ENCODE peak calls at places on chromosomes 6 and 20, in ten cellular contexts. Z is IMR-90; D is HepG2; I is lung; Y is HAP-1; E is cardiac muscle cell; V is uterus; U is CD8-positive, alpha-beta memory T cell; R is body of pancreas; T is BE2C. S is an unnamed sample.
A peak's percentile ranks its signal among the peaks of the same experiment; 100 is the strongest.

GRCh38 chr6:14925627-14926026 is 320.2 kb upstream of the JARID2 start:
- DNase-seq in Z (peak; percentile 85), D (no peak), I (no peak), Y (no peak), E (no peak), V (no peak), U (no peak), R (no peak), T (no peak), S (peak; percentile 40)

GRCh38 chr6:101770116-101770515 is 376.6 kb downstream of the GRIK2 start:
- DNase-seq in Z (no peak), D (no peak), I (no peak), Y (no peak), E (no peak), V (no peak), U (no peak), R (no peak), T (no peak), S (no peak)

GRCh38 chr6:144756469-144756868 is 471.3 kb downstream of the UTRN start:
- DNase-seq in Z (no peak), D (no peak), I (no peak), Y (no peak), E (no peak), V (no peak), U (no peak), R (no peak), T (no peak), S (no peak)

GRCh38 chr6:144582939-144583613 is 297.9 kb downstream of the UTRN start:
- DNase-seq in Z (peak; percentile 30), D (no peak), I (peak; percentile 33), Y (peak; percentile 61), E (peak; percentile 24), V (no peak), U (no peak), R (peak; percentile 15), T (peak; percentile 90), S (no peak)

GRCh38 chr6:158852312-158853071 is 33.3 kb upstream of the EZR start:
- DNase-seq in Z (no peak), D (no peak), I (no peak), Y (no peak), E (no peak), V (no peak), U (no peak), R (no peak), T (no peak), S (no peak)

GRCh38 chr20:48384147-48384818 is 443.5 kb downstream of the PREX1 start:
- DNase-seq in Z (no peak), D (no peak), I (no peak), Y (no peak), E (no peak), V (no peak), U (no peak), R (no peak), T (peak; percentile 52), S (no peak)

GRCh38 chr6:111666812-111667211 is 61.1 kb upstream of the TRAF3IP2 start:
- DNase-seq in Z (peak; percentile 45), D (no peak), I (no peak), Y (no peak), E (no peak), V (peak; percentile 38), U (no peak), R (no peak), T (no peak), S (no peak)

GRCh38 chr6:133130863-133131262 is 110.3 kb upstream of the EYA4 start:
- DNase-seq in Z (peak; percentile 66), D (peak; percentile 62), I (peak; percentile 51), Y (no peak), E (no peak), V (peak; percentile 18), U (no peak), R (peak; percentile 21), T (peak; percentile 13), S (peak; percentile 22)

GRCh38 chr6:167103041-167103816 is 19.7 kb upstream of the CCR6 start:
- DNase-seq in Z (no peak), D (peak; percentile 19), I (no peak), Y (no peak), E (no peak), V (no peak), U (no peak), R (no peak), T (no peak), S (no peak)

GRCh38 chr6:145688493-145688905 is 46.8 kb downstream of the EPM2A start:
- DNase-seq in Z (peak; percentile 86), D (no peak), I (no peak), Y (no peak), E (no peak), V (no peak), U (no peak), R (no peak), T (no peak), S (peak; percentile 62)

GRCh38 chr6:25369450-25370086 is 90.4 kb downstream of the CARMIL1 start:
- DNase-seq in Z (no peak), D (peak; percentile 23), I (no peak), Y (no peak), E (no peak), V (no peak), U (no peak), R (peak; percentile 36), T (no peak), S (no peak)

GRCh38 chr6:36327226-36328009 is 9.3 kb downstream of the BNIP5 start:
- DNase-seq in Z (no peak), D (no peak), I (no peak), Y (peak; percentile 71), E (no peak), V (no peak), U (no peak), R (no peak), T (no peak), S (no peak)

GRCh38 chr6:165615629-165616028 is 47.4 kb downstream of the PDE10A start:
- DNase-seq in Z (peak; percentile 60), D (no peak), I (no peak), Y (no peak), E (no peak), V (peak; percentile 21), U (no peak), R (no peak), T (no peak), S (no peak)

GRCh38 chr6:34375833-34376232 is 16.6 kb downstream of the NUDT3 start:
- DNase-seq in Z (no peak), D (no peak), I (no peak), Y (no peak), E (no peak), V (no peak), U (no peak), R (no peak), T (no peak), S (no peak)
- H3K27me3 ChIP-seq in Z (no peaks in the 10 kb centered on the region), D (no peaks in the 10 kb centered on the region), I (no peaks in the 10 kb centered on the region), Y (no peaks in the 10 kb centered on the region), E (no peaks in the 10 kb centered on the region), V (no peaks in the 10 kb centered on the region), U (no peaks in the 10 kb centered on the region), R (no peaks in the 10 kb centered on the region), T (no peaks in the 10 kb centered on the region), S (no peaks in the 10 kb centered on the region)

GRCh38 chr6:17885079-17885478 is 102.4 kb downstream of the KIF13A start:
- DNase-seq in Z (peak; percentile 19), D (no peak), I (no peak), Y (no peak), E (no peak), V (no peak), U (no peak), R (no peak), T (no peak), S (no peak)
- H3K27me3 ChIP-seq in Z (no peaks in the 10 kb centered on the region), D (no peaks in the 10 kb centered on the region), I (no peaks in the 10 kb centered on the region), Y (no peaks in the 10 kb centered on the region), E (no peaks in the 10 kb centered on the region), V (no peaks in the 10 kb centered on the region), U (no peaks in the 10 kb centered on the region), R (no peaks in the 10 kb centered on the region), T (no peaks in the 10 kb centered on the region), S (no peaks in the 10 kb centered on the region)

GRCh38 chr20:21706345-21707195 is 1.1 kb downstream of the PAX1 start:
- DNase-seq in Z (no peak), D (no peak), I (no peak), Y (no peak), E (no peak), V (no peak), U (no peak), R (no peak), T (no peak), S (no peak)

GRCh38 chr20:21707267-21707666 is 1.8 kb downstream of the PAX1 start:
- DNase-seq in Z (no peak), D (no peak), I (no peak), Y (no peak), E (no peak), V (no peak), U (no peak), R (no peak), T (no peak), S (no peak)

GRCh38 chr20:21709535-21709904 is 4.1 kb downstream of the PAX1 start:
- DNase-seq in Z (no peak), D (no peak), I (no peak), Y (no peak), E (no peak), V (no peak), U (no peak), R (no peak), T (no peak), S (no peak)

GRCh38 chr20:21708738-21709534 is 3.5 kb downstream of the PAX1 start:
- DNase-seq in Z (no peak), D (no peak), I (no peak), Y (no peak), E (no peak), V (no peak), U (no peak), R (no peak), T (no peak), S (no peak)

DNA sequence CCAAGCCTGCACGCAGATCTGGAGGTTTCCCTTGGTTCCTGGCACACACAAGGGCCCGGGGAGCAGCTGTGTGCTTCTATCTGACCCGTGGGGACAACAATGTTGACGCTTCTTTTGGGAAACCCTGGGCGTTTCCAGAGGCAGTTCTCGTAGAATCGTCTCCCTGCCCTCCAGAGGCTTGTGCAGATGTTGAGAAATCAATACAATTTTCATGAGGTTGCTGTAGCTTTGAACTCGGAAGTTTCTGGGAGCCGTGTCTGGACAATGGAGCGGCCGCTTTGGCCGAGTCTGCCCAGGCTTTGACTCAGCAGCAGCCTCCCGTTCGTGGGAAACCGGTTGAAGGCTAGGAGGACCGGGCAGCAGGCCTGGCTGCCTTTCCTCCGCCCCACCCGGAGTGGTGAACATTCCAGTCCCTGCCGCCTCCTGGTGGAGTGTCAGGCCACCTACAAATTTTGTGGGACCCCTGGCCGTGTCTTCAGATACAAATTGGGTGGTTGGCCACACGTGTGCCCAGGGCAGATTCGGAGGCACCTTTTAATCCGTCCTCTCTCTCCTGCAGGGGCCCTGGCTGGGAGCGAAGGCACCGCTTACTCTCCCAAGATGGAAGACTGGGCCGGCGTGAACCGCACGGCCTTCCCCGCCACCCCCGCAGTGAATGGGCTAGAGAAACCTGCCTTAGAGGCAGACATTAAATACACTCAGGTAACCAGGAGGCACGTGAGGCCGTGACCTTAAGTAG is 2.7 kb downstream of the PAX1 start:
- DNase-seq in Z (no peak), D (no peak), I (no peak), Y (no peak), E (no peak), V (no peak), U (no peak), R (no peak), T (no peak), S (no peak)
- H3K27me3 ChIP-seq in Z (peaks cover 54% of the 10 kb centered on the region), D (peaks cover 29% of the 10 kb centered on the region), I (peaks cover 41% of the 10 kb centered on the region), Y (peaks cover 46% of the 10 kb centered on the region), E (peaks cover 100% of the 10 kb centered on the region), V (peaks cover 39% of the 10 kb centered on the region), U (peaks cover 4% of the 10 kb centered on the region), R (no peaks in the 10 kb centered on the region), T (peaks cover 92% of the 10 kb centered on the region), S (peaks cover 75% of the 10 kb centered on the region)

GRCh38 chr6:154696661-154697060 is 36.6 kb upstream of the SCAF8 start:
- DNase-seq in Z (no peak), D (no peak), I (no peak), Y (no peak), E (no peak), V (no peak), U (no peak), R (no peak), T (no peak), S (no peak)
- H3K27me3 ChIP-seq in Z (no peaks in the 10 kb centered on the region), D (no peaks in the 10 kb centered on the region), I (no peaks in the 10 kb centered on the region), Y (no peaks in the 10 kb centered on the region), E (peaks cover 3% of the 10 kb centered on the region), V (no peaks in the 10 kb centered on the region), U (no peaks in the 10 kb centered on the region), R (no peaks in the 10 kb centered on the region), T (no peaks in the 10 kb centered on the region), S (no peaks in the 10 kb centered on the region)

S was measured in adipocyte.